ENCODE peak calls at places on chromosome 1, in four cellular contexts. C is cardiac fibroblast, X is lung, M is lower lobe of right lung. G is an unnamed sample.

GRCh38 chr1:193662030-193662429 is 475.6 kb upstream of the B3GALT2 start:
- DNase-seq in C (peak), X (no peak), M (no peak), G (no peak)

GRCh38 chr1:30867537-30867936 is 41.0 kb downstream of the SDC3 start:
- DNase-seq in C (no peak), X (no peak), M (no peak), G (no peak)

GRCh38 chr1:159945483-159946241 is at the start of gene IGSF9:
- DNase-seq in C (peak), X (peak), M (peak), G (peak)

GRCh38 chr1:71561729-71562128 is 480.9 kb upstream of the ZRANB2 start:
- DNase-seq in C (peak), X (no peak), M (no peak), G (no peak)

GRCh38 chr1:91556556-91556955 is 55.9 kb downstream of the CDC7 start:
- DNase-seq in C (no peak), X (no peak), M (no peak), G (no peak)

GRCh38 chr1:94660994-94661393 is 119.4 kb upstream of the F3 start:
- DNase-seq in C (peak), X (no peak), M (no peak), G (no peak)

GRCh38 chr1:69305621-69306020 is 262.1 kb upstream of the LRRC7 start:
- DNase-seq in C (no peak), X (no peak), M (no peak), G (no peak)

GRCh38 chr1:179351281-179351680 is 14.5 kb upstream of the AXDND1 start:
- DNase-seq in C (peak), X (no peak), M (no peak), G (no peak)

GRCh38 chr1:209808059-209808494 is 2.1 kb upstream of the IRF6 start:
- DNase-seq in C (peak), X (no peak), M (peak), G (peak)

GRCh38 chr1:33254536-33254935 is 1.8 kb upstream of the ZNF362 start:
- DNase-seq in C (no peak), X (no peak), M (no peak), G (no peak)

GRCh38 chr1:230632273-230632873 is 9.9 kb upstream of the COG2 start:
- DNase-seq in C (peak), X (no peak), M (no peak), G (peak)

GRCh38 chr1:30618335-30618747 is 105.0 kb downstream of the MATN1 start:
- DNase-seq in C (no peak), X (no peak), M (no peak), G (no peak)

GRCh38 chr1:31549807-31550620 is 26.3 kb upstream of the TINAGL1 start:
- DNase-seq in C (peak), X (no peak), M (no peak), G (peak)

GRCh38 chr1:24928631-24929090 is 1.4 kb downstream of the RUNX3 start:
- DNase-seq in C (no peak), X (no peak), M (no peak), G (no peak)

GRCh38 chr1:192261476-192261875 is 55.3 kb upstream of the RGS21 start:
- DNase-seq in C (no peak), X (no peak), M (no peak), G (no peak)

GRCh38 chr1:46703927-46704641 is 14.8 kb downstream of the EFCAB14 start:
- DNase-seq in C (no peak), X (no peak), M (no peak), G (no peak)

GRCh38 chr1:166307261-166308188 is 140.7 kb upstream of the FAM78B start:
- DNase-seq in C (no peak), X (no peak), M (no peak), G (no peak)

GRCh38 chr1:156193488-156194299 is at the start of gene SLC25A44:
- DNase-seq in C (peak), X (peak), M (peak), G (peak)

GRCh38 chr1:245365071-245365470 is 210.3 kb downstream of the KIF26B start:
- DNase-seq in C (no peak), X (no peak), M (no peak), G (no peak)

GRCh38 chr1:226640737-226641136 is 92.2 kb downstream of the STUM start:
- DNase-seq in C (no peak), X (no peak), M (peak), G (peak)

GRCh38 chr1:150516616-150517015 is 1.1 kb downstream of the FALEC start:
- DNase-seq in C (no peak), X (no peak), M (no peak), G (no peak)

GRCh38 chr1:150514913-150515327 is 632 bp upstream of the FALEC start:
- DNase-seq in C (no peak), X (no peak), M (no peak), G (no peak)

GRCh38 chr1:150514260-150514659 is 1.3 kb upstream of the FALEC start:
- DNase-seq in C (no peak), X (no peak), M (no peak), G (no peak)

GRCh38 chr1:150516050-150516591 is 569 bp downstream of the FALEC start:
- DNase-seq in C (peak), X (no peak), M (no peak), G (no peak)

GRCh38 chr1:150515328-150516049 is at the start of gene FALEC:
- DNase-seq in C (peak), X (peak), M (peak), G (peak)
- TF ChIP-seq CTCF in C (no peak), X (no peak), M (no peak), G (no peak)

GRCh38 chr1:104671684-104672353 is 922.1 kb downstream of the AMY1C start:
- DNase-seq in C (no peak), X (no peak), M (no peak), G (no peak)
- TF ChIP-seq CTCF in C (no peak), X (no peak), M (no peak), G (no peak)

GRCh38 chr1:182845379-182845778 is 6.2 kb downstream of the DHX9 start:
- DNase-seq in C (no peak), X (no peak), M (no peak), G (no peak)

GRCh38 chr1:182841368-182841988 is 2.3 kb downstream of the DHX9 start:
- DNase-seq in C (peak), X (no peak), M (no peak), G (no peak)

GRCh38 chr1:182842265-182842664 is 3.1 kb downstream of the DHX9 start:
- DNase-seq in C (no peak), X (no peak), M (no peak), G (no peak)

GRCh38 chr1:182835811-182836210 is 3.3 kb upstream of the DHX9 start:
- DNase-seq in C (no peak), X (no peak), M (no peak), G (no peak)

GRCh38 chr1:182839209-182840065 is at the start of gene DHX9:
- DNase-seq in C (peak), X (peak), M (peak), G (peak)
- TF ChIP-seq CTCF in C (no peak), X (peak), M (peak), G (no peak)

DNA sequence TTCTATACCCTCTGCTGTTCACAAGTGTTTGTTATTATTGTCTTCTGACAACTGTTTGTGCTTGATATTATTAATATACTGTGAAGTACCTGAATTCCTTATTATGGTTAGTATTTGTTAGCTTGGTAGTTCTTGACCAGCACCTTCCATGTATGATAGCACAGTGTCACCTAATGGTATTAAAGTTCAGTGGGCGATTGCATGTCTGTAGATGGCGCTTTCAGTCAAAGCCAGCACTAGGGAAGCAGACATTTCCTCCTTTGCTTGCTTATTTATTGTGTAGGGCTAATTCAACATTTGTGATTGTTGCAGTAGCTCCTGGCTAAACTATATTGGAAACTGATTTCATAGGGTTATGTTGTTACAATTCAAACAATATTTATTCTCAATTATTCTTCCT is 218.0 kb downstream of the ZP4 start:
- DNase-seq in C (no peak), X (no peak), M (no peak), G (no peak)
- TF ChIP-seq CTCF in C (no peak), X (no peak), M (no peak), G (no peak)

GRCh38 chr1:21865943-21866628 is 54.0 kb downstream of the LDLRAD2 start:
- DNase-seq in C (no peak), X (no peak), M (no peak), G (peak)

GRCh38 chr1:21865609-21865942 is 53.5 kb downstream of the LDLRAD2 start:
- DNase-seq in C (no peak), X (no peak), M (no peak), G (no peak)

GRCh38 chr1:21863981-21864380 is 51.9 kb downstream of the LDLRAD2 start:
- DNase-seq in C (no peak), X (no peak), M (peak), G (no peak)

GRCh38 chr1:21866629-21867009 is 54.6 kb downstream of the LDLRAD2 start:
- DNase-seq in C (no peak), X (no peak), M (no peak), G (no peak)

GRCh38 chr1:21864730-21865129 is 52.7 kb downstream of the LDLRAD2 start:
- DNase-seq in C (no peak), X (no peak), M (peak), G (no peak)
- TF ChIP-seq CTCF in C (no peak), X (no peak), M (no peak), G (no peak)

GRCh38 chr1:22817462-22817861 is 106.8 kb downstream of the EPHB2 start:
- DNase-seq in C (no peak), X (no peak), M (no peak), G (no peak)

GRCh38 chr1:22816803-22817202 is 106.2 kb downstream of the EPHB2 start:
- DNase-seq in C (no peak), X (no peak), M (no peak), G (peak)

GRCh38 chr1:22816063-22816775 is 105.6 kb downstream of the EPHB2 start:
- DNase-seq in C (no peak), X (no peak), M (no peak), G (peak)

GRCh38 chr1:22819391-22819790 is 108.8 kb downstream of the EPHB2 start:
- DNase-seq in C (no peak), X (no peak), M (no peak), G (no peak)

DNA sequence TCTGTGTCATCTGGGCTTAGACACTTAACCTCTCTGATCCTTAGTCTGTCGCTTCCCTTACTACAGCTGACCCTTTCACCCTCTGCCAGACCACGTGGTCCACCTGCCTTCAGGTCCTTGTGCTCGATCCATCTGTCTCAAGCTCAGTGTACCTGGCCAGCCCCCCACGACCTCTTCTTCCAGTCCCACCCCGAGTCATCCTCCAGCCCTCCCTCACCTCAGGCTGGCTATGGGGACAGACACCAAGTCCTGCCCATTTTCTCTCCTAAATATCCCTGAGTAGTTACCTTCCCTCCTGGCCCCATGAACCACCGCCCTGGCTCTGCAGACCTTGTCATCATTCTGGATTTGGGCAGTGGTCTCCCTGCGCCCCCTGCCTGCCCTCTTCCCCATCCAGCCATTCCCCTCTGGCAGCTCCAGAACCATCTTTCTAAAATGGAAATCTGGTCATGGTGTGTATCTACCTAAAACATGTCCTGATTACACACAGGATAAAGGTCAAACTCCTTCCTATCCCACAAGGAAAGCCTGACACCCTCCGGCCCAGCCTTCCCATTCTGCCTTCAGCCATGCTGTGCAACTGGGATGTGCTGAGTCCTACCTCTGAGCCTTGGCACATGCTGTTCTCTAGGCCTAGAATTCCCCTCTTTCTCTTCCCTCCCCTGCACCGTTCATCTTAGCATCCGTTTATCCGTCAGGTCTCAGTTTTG is 107.6 kb downstream of the EPHB2 start:
- DNase-seq in C (no peak), X (no peak), M (no peak), G (no peak)
- TF ChIP-seq CTCF in C (no peak), X (no peak), M (no peak), G (no peak)

DNA sequence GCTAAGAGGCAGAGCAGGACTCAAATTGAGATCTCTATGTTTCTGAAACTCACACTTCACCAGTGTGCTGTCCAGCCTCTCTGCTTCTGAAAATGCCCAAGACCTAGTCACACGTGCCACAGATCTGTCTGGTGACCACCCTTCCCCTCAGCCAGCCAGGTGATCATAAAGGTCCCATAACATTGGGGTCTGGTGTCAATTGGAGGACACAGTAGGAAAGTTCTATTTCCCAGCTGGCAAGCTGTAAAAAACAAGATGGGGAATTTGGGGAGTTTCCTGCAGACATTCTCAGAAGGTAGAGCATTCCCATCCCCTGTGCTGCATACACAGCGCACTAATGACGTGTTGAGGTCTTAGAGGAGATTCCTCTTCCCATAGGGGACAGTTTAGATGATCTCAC is 50.1 kb downstream of the RPS6KA1 start:
- DNase-seq in C (peak), X (no peak), M (no peak), G (no peak)
- TF ChIP-seq CTCF in C (no peak), X (no peak), M (no peak), G (no peak)

GRCh38 chr1:984476-984814 is 2.6 kb upstream of the PERM1 start:
- DNase-seq in C (no peak), X (no peak), M (no peak), G (no peak)
- TF ChIP-seq CTCF in C (no peak), X (no peak), M (no peak), G (no peak)

GRCh38 chr1:151254217-151255213 is at the start of gene PSMD4:
- DNase-seq in C (peak), X (peak), M (peak), G (peak)
- TF ChIP-seq CTCF in C (no peak), X (no peak), M (no peak), G (no peak)

G was measured in mucosa of descending colon.